ENCODE peak calls at places on chromosomes 11 and 22, in four cellular contexts. Y, N, U and W are unnamed samples.

GRCh38 chr11:70751142-70751734 is 352.9 kb downstream of the CTTN start:
- DNase-seq in Y (no peak), N (no peak), U (no peak), W (no peak)

GRCh38 chr11:48880021-48880441 is 103.7 kb downstream of the TRIM51G start:
- DNase-seq in Y (no peak), N (no peak), U (no peak), W (no peak)

GRCh38 chr22:35563211-35563610 is 22.6 kb downstream of the RASD2 start:
- DNase-seq in Y (no peak), N (no peak), U (no peak), W (no peak)

GRCh38 chr22:29503811-29504372 is 23.9 kb downstream of the NEFH start:
- DNase-seq in Y (no peak), N (peak; percentile 87), U (no peak), W (no peak)

GRCh38 chr22:45358127-45358526 is 48.4 kb downstream of the FAM118A start:
- DNase-seq in Y (no peak), N (no peak), U (no peak), W (no peak)

GRCh38 chr11:15035283-15035682 is 38.1 kb upstream of the CALCB start:
- DNase-seq in Y (no peak), N (peak; percentile 6), U (peak; percentile 21), W (no peak)

GRCh38 chr11:29373725-29374124 is 643.1 kb downstream of the KCNA4 start:
- DNase-seq in Y (no peak), N (no peak), U (no peak), W (no peak)

GRCh38 chr11:64230209-64230984 is at the start of gene DNAJC4:
- DNase-seq in Y (peak; percentile 77), N (peak; percentile 98), U (no peak), W (peak; percentile 96)

GRCh38 chr11:86134580-86135318 is 65.9 kb upstream of the PICALM start:
- DNase-seq in Y (no peak), N (peak; percentile 87), U (no peak), W (peak; percentile 34)

GRCh38 chr22:43155789-43156188 is 4.4 kb downstream of the TSPO start:
- DNase-seq in Y (no peak), N (no peak), U (no peak), W (no peak)

GRCh38 chr22:19756288-19757128 is 4.1 kb upstream of the TBX1 start:
- DNase-seq in Y (peak; percentile 72), N (peak; percentile 95), U (no peak), W (peak; percentile 35)

GRCh38 chr11:72764503-72764902 is 12.3 kb upstream of the ARAP1 start:
- DNase-seq in Y (no peak), N (no peak), U (peak; percentile 74), W (no peak)

GRCh38 chr22:17867160-17867785 is 93.0 kb upstream of the BID start:
- DNase-seq in Y (no peak), N (peak; percentile 64), U (no peak), W (no peak)

GRCh38 chr11:84899740-84900139 is 727.4 kb downstream of the DLG2 start:
- DNase-seq in Y (no peak), N (no peak), U (no peak), W (peak; percentile 10)

GRCh38 chr11:117830072-117830471 is 5.5 kb upstream of the FXYD2 start:
- DNase-seq in Y (no peak), N (no peak), U (no peak), W (no peak)

GRCh38 chr11:26764315-26764714 is 42.5 kb upstream of the SLC5A12 start:
- DNase-seq in Y (no peak), N (no peak), U (no peak), W (no peak)

GRCh38 chr11:90426442-90426841 is 203.6 kb upstream of the CHORDC1 start:
- DNase-seq in Y (no peak), N (no peak), U (no peak), W (no peak)

GRCh38 chr22:23251445-23252093 is 71.3 kb downstream of the BCR start:
- DNase-seq in Y (peak; percentile 6), N (peak; percentile 94), U (no peak), W (peak; percentile 61)

GRCh38 chr22:36644333-36644757 is 59.2 kb downstream of the CACNG2 start:
- DNase-seq in Y (peak; percentile 20), N (peak; percentile 66), U (no peak), W (peak; percentile 51)

GRCh38 chr11:2295971-2296912 is 5.5 kb downstream of the C11orf21 start:
- DNase-seq in Y (no peak), N (no peak), U (no peak), W (no peak)

GRCh38 chr11:76810151-76810853 is 27.1 kb downstream of the TSKU start:
- DNase-seq in Y (no peak), N (peak; percentile 61), U (no peak), W (no peak)

GRCh38 chr11:116970485-116971292 is 127.5 kb downstream of the SIK3 start:
- DNase-seq in Y (no peak), N (peak; percentile 46), U (no peak), W (no peak)

DNA sequence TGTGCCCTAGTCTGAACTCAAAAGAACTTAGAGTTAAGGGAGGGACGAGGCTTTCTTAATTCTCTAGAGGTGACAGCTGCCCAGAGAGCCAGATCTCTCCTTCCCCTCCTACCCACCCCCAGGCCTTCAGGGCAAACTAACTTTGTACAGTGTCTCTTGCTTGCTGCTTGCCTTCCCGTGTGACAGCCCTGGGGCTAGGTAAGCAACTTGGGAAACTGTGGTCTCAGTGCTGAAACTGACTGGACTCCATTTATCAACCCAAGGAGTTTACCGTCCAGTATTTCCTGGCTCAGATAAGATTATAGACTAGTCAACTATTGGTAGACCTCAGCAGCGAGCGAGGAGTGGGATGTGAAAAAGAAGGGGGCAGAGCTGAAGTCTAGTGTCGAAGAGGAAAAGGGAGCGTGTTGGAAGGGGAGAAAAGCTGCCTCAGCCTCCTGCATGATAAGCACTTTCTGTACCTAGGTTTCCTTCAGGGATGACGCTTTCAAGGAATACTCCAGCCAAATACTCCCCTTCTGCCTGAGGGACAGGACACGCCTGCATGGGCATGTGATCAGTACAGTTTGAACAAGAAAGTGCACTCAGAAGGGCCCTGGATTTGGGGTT is 43.3 kb upstream of the WEE1 start:
- DNase-seq in Y (no peak), N (peak; percentile 60), U (no peak), W (no peak)
- TF ChIP-seq RNF2 in Y (no peak), N (no peak), U (no peak), W (no peak)

GRCh38 chr11:103683581-103683980 is 352.9 kb upstream of the DDI1 start:
- DNase-seq in Y (no peak), N (no peak), U (no peak), W (no peak)
- TF ChIP-seq HDAC2 in Y (no peak), N (no peak), U (no peak), W (no peak)

DNA sequence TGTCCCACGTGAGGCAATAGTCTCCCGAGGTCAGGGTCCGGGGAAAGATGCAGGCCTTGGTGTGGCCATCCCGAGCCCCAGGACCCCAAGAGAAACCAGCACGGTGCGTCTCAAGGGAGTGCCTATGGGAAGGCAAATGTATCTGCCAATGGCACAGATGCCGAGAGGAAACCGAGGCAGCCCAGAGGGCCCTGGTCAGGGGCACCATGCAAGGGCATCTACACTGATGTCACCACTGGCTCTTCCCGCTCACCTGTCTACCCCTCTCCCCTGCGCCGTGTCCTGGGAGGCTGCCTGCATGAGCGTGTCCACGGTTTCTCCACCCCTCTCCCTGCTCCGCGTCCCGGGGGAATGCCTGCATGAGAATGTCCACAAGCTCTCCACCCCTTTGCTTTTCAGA is 1318.8 kb downstream of the TBC1D22A start:
- DNase-seq in Y (no peak), N (no peak), U (no peak), W (no peak)
- TF ChIP-seq RNF2 in Y (no peak), N (no peak), U (no peak), W (no peak)

GRCh38 chr11:17972987-17973386 is 39.9 kb downstream of the SERGEF start:
- DNase-seq in Y (peak; percentile 23), N (peak; percentile 50), U (peak; percentile 83), W (peak; percentile 23)
- TF ChIP-seq HDAC2 in Y (no peak), N (no peak), U (no peak), W (no peak)

GRCh38 chr22:50186789-50187523 is 1.2 kb downstream of the TRABD start:
- DNase-seq in Y (no peak), N (peak; percentile 44), U (no peak), W (no peak)
- TF ChIP-seq RNF2 in Y (no peak), N (no peak), U (no peak), W (no peak)

GRCh38 chr11:121191787-121192186 is 90.7 kb downstream of the TECTA start:
- DNase-seq in Y (no peak), N (no peak), U (no peak), W (no peak)

GRCh38 chr11:121198491-121198890 is 94.1 kb upstream of the SC5D start:
- DNase-seq in Y (no peak), N (no peak), U (no peak), W (no peak)

GRCh38 chr11:121199516-121199915 is 93.1 kb upstream of the SC5D start:
- DNase-seq in Y (no peak), N (no peak), U (no peak), W (no peak)

GRCh38 chr11:121194731-121195596 is 93.9 kb downstream of the TECTA start:
- DNase-seq in Y (peak; percentile 15), N (peak; percentile 76), U (no peak), W (peak; percentile 59)
- TF ChIP-seq HDAC2 in Y (no peak), N (no peak), U (no peak), W (no peak)

GRCh38 chr11:79762271-79762935 is 321.6 kb upstream of the TENM4 start:
- DNase-seq in Y (no peak), N (no peak), U (no peak), W (peak; percentile 1)

GRCh38 chr11:79768343-79768742 is 327.5 kb upstream of the TENM4 start:
- DNase-seq in Y (no peak), N (no peak), U (no peak), W (no peak)
- TF ChIP-seq RNF2 in Y (no peak), N (no peak), U (no peak), W (no peak)